ENCODE peak calls at places on chromosomes 13 and 19, in five cellular contexts. V is IMR-90, L is hepatocyte, Q is fibroblast of lung, S is GM23338. N is an unnamed sample.

GRCh38 chr19:9793051-9793591 is 24.6 kb upstream of the ZNF846 start:
- DNase-seq in S (peak; percentile 75), Q (peak; percentile 58), V (peak; percentile 32), L (peak; percentile 83), N (peak; percentile 74)

GRCh38 chr13:20174656-20175405 is 14.0 kb upstream of the GJA3 start:
- DNase-seq in V (peak; percentile 99), Q (peak; percentile 94), L (peak; percentile 95), S (no peak), N (peak; percentile 97)

GRCh38 chr13:68254151-68254550 is 1024.0 kb upstream of the PCDH9 start:
- DNase-seq in L (no peak), S (no peak), Q (peak; percentile 1), V (no peak), N (no peak)

GRCh38 chr13:68727165-68727564 is 1380.5 kb upstream of the ATXN8OS start:
- DNase-seq in V (peak; percentile 0), L (no peak), S (no peak), Q (peak; percentile 73), N (no peak)

GRCh38 chr13:32537580-32538233 is 888 bp downstream of the N4BP2L2 start:
- DNase-seq in Q (peak; percentile 7), L (peak; percentile 40), S (peak; percentile 19), V (no peak), N (peak; percentile 84)

GRCh38 chr13:87042946-87043345 is 628.2 kb upstream of the SLITRK5 start:
- DNase-seq in S (no peak), L (no peak), V (peak; percentile 51), Q (peak; percentile 43), N (no peak)

GRCh38 chr19:16495982-16496612 is at the start of the genes C19orf44 and CALR3:
- DNase-seq in L (peak; percentile 99), S (peak; percentile 99), Q (peak; percentile 98), V (peak; percentile 98), N (peak; percentile 97)

GRCh38 chr19:43316591-43317319 is 36.7 kb upstream of the CD177 start:
- DNase-seq in L (peak; percentile 83), V (peak; percentile 45), S (peak; percentile 62), Q (peak; percentile 25), N (no peak)

GRCh38 chr19:47381653-47382279 is 32.7 kb downstream of the DHX34 start:
- DNase-seq in S (no peak), L (no peak), V (no peak), Q (no peak), N (peak; percentile 71)

GRCh38 chr13:60267498-60268202 is 103.9 kb upstream of the DIAPH3 start:
- DNase-seq in S (peak; percentile 79), Q (peak; percentile 14), L (peak; percentile 53), V (no peak), N (peak; percentile 21)

GRCh38 chr19:11465605-11466004 is 15.2 kb downstream of the ELAVL3 start:
- DNase-seq in L (no peak), Q (no peak), V (no peak), S (peak; percentile 65), N (peak; percentile 13)

GRCh38 chr13:113748862-113749451 is 10.1 kb upstream of the TMEM255B start:
- DNase-seq in Q (no peak), S (no peak), V (no peak), L (no peak), N (no peak)

GRCh38 chr19:5001547-5002131 is 32.7 kb downstream of the KDM4B start:
- DNase-seq in Q (peak; percentile 57), L (peak; percentile 50), V (peak; percentile 71), S (peak; percentile 75), N (peak; percentile 58)

GRCh38 chr19:12365094-12365371 is 450 bp downstream of the ZNF442 start:
- DNase-seq in S (peak; percentile 62), L (no peak), V (peak; percentile 22), Q (peak; percentile 36), N (peak; percentile 94)

GRCh38 chr19:5470264-5470671 is 15.1 kb downstream of the ZNRF4 start:
- DNase-seq in S (no peak), L (peak; percentile 57), V (no peak), Q (no peak), N (no peak)

GRCh38 chr19:42134671-42135070 is 2.4 kb upstream of the POU2F2 start:
- DNase-seq in Q (no peak), L (no peak), S (no peak), V (no peak), N (peak; percentile 17)

GRCh38 chr13:106041445-106041844 is 494.0 kb downstream of the EFNB2 start:
- DNase-seq in L (no peak), S (no peak), Q (no peak), V (no peak), N (no peak)

GRCh38 chr13:112855859-112856258 is 113.2 kb upstream of the MCF2L start:
- DNase-seq in V (no peak), L (no peak), Q (no peak), S (no peak), N (peak; percentile 62)

GRCh38 chr13:66222127-66222526 is 1008.0 kb downstream of the PCDH9 start:
- DNase-seq in V (no peak), Q (no peak), L (no peak), S (no peak), N (no peak)

DNA sequence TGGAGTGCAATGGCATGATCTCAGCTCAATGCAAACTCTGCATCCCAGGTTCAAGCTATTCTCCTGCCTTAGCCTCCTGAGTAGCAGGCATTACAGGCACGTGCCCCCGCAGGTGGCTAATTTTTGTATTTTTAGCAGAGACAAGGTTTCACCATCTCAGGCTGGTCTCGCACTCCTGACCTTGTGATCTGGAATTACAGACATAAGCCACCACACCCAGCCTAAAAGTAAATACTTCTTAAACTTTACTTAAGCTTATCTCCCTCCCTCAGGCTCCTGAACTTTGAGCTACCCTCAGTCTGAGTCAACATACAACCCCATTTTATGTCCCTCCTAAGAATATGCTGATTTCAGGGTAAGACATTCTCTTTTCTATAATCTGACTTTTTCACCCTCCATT is 66.1 kb downstream of the ZNF486 start:
- DNase-seq in Q (no peak), V (no peak), L (peak; percentile 51), S (no peak), N (no peak)
- TF ChIP-seq CTCF in Q (no peak), V (no peak), L (no peak), S (no peak), N (no peak)

GRCh38 chr19:52651956-52652355 is 13.8 kb upstream of the ZNF83 start:
- DNase-seq in L (no peak), V (no peak), Q (no peak), S (no peak), N (no peak)

GRCh38 chr19:52646571-52647222 is 8.5 kb upstream of the ZNF83 start:
- DNase-seq in Q (peak; percentile 67), V (peak; percentile 29), S (no peak), L (no peak), N (no peak)

GRCh38 chr19:52653161-52653560 is 15.0 kb upstream of the ZNF83 start:
- DNase-seq in V (no peak), L (no peak), Q (no peak), S (no peak), N (no peak)

DNA sequence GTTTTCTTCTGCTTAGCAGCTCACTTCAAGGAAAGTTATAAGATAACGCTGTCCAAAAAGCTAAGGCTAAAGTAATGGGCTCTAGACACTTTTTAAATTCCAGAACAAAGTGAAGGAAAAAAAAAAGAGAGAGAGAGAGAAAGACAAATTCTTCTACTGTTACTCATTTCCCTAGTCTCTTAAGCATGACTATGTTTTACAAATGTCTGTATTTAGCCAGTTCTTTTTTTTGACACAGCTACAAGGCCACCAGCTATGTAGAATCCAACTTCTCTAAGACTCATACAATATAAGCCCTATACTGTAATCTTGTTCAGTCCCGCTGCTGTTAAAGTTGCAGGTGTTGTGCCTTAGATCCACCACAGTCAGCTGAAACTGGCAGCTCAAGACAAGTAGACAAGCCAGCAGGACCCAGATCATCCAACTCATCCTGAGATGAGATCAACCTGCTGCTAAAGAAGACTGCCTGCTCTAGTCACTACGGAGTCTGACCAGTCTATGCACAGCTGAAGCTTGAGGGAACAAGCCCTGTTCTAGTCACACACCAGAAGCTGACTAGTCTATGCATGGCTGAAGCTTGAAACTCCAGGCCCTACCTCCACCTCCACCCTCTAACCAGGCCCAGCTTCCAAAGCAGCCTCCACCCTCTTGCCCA is 10.3 kb upstream of the ZNF83 start:
- DNase-seq in Q (peak; percentile 85), L (no peak), S (no peak), V (peak; percentile 68), N (no peak)
- H3K4me2 ChIP-seq in Q (no peak overlapping the region), L (no peak overlapping the region), S (no peak overlapping the region), V (peak overlapping the region; percentile 60), N (peak overlapping the region; percentile 22)

GRCh38 chr19:29974701-29975100 is 32.7 kb downstream of the URI1 start:
- DNase-seq in L (no peak), Q (no peak), V (no peak), S (no peak), N (no peak)

GRCh38 chr19:29971648-29972047 is 29.6 kb downstream of the URI1 start:
- DNase-seq in L (no peak), S (no peak), V (peak; percentile 22), Q (no peak), N (no peak)

GRCh38 chr19:29969891-29970290 is 27.9 kb downstream of the URI1 start:
- DNase-seq in V (no peak), L (no peak), Q (no peak), S (no peak), N (no peak)

GRCh38 chr19:29967623-29968022 is 25.6 kb downstream of the URI1 start:
- DNase-seq in V (peak; percentile 37), L (no peak), S (no peak), Q (peak; percentile 49), N (no peak)

DNA sequence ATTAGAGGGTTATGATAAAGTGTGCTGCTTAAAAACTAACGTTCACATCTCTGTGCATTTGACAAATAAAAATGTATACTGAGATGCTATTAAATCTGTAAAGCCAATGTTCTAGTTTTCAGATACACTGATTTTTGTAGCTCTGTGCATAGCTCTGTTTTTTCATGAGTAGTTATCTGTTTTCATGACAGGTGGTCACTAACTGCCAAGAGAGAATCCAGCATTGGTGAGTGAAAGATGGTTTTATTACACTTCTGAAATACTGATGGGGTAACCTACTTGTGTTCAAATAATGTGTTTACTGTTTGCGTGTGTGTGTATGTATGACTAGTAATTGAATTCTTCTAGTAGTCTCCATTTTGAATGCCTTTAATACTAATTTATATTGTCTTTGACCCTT is 29.0 kb downstream of the URI1 start:
- DNase-seq in V (no peak), Q (no peak), L (no peak), S (no peak), N (no peak)
- H3K4me1 ChIP-seq in V (peaks cover 7% of the 10 kb centered on the region), Q (peaks cover 4% of the 10 kb centered on the region), L (peaks cover 5% of the 10 kb centered on the region), S (peaks cover 17% of the 10 kb centered on the region), N (peaks cover 30% of the 10 kb centered on the region)

GRCh38 chr13:102825400-102825799 is 20.4 kb upstream of the ERCC5 start:
- DNase-seq in L (no peak), S (peak; percentile 40), V (no peak), Q (no peak), N (peak; percentile 21)

GRCh38 chr13:102830646-102831045 is 15.2 kb upstream of the ERCC5 start:
- DNase-seq in S (peak; percentile 7), L (peak; percentile 54), Q (peak; percentile 13), V (no peak), N (peak; percentile 54)

DNA sequence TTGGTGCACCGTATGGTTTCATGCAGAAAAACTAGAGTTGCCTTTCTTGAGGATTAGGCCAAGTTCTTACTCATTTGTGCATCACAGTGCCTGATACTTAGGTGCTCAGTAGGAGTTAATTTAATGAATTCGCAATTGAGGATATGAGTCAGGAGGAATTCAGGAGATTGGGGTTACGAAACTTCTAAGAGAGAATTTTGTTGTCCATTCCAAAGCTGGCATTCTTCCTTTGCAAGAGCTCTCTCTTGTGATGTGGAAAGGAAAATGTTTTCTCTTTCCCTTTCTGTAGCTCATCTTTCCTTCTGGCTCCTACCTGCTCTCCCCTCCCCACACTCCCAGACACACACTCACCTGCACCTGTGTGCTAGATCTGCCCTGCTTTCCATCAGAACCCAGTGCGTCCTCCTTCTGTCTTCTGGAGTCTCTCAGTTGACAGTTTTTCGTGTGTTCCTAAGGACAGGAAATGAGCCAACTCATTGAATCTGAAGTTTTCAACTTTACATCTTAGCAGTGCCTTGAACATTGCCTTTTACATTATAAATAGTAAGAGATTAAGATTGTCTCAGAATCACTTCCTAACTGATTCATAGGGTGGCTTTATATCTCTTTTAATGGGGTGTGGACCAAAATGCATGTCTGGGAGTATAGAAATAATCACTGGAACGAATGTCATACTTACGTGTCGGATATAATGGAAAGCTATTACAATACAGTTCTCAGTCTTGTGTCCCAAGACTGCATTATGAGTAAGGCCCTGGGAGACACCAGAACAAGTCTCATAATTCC is 19.7 kb upstream of the ERCC5 start:
- DNase-seq in V (peak; percentile 93), Q (peak; percentile 95), S (peak; percentile 28), L (no peak), N (peak; percentile 41)
- TF ChIP-seq CTCF in V (no peak), Q (peak; percentile 14), S (no peak), L (no peak), N (peak; percentile 7)

N was measured in osteoblast.